ENCODE peak calls at places on chromosomes 2 and 18, in ten cellular contexts. R is mesendoderm; E is right lobe of liver; T is colonic mucosa; N is CD8-positive, alpha-beta memory T cell; S is aorta; Y is naive thymus-derived CD4-positive, alpha-beta T cell; D is stomach; B is fibroblast of lung; X is transverse colon. M is an unnamed sample. For H3K4me1, the result is how much of the 10 kb centered on the place peaks cover.

GRCh38 chr2:169260246-169260645 is 102.1 kb downstream of the LRP2 start:
- DNase-seq in R (peak), E (no peak), T (no peak), N (no peak), S (no peak), Y (no peak), D (no peak), B (no peak), X (no peak), M (no peak)

GRCh38 chr18:77062518-77063003 is 70.0 kb downstream of the MBP start:
- DNase-seq in R (peak), E (no peak), T (no peak), N (peak), S (no peak), Y (peak), D (peak), B (peak), X (no peak), M (peak)

GRCh38 chr2:96159084-96159830 is 14.0 kb upstream of the DUSP2 start:
- DNase-seq in R (no peak), E (peak), T (no peak), N (no peak), S (no peak), Y (peak), D (no peak), B (no peak), X (no peak), M (no peak)

GRCh38 chr2:183149489-183149888 is 25.2 kb downstream of the NUP35 start:
- DNase-seq in R (peak), E (no peak), T (no peak), N (no peak), S (no peak), Y (no peak), D (no peak), B (peak), X (no peak), M (no peak)

GRCh38 chr2:3516831-3517230 is 2.5 kb downstream of the ADI1 start:
- DNase-seq in R (no peak), E (no peak), T (no peak), N (no peak), S (no peak), Y (no peak), D (no peak), B (no peak), X (no peak), M (no peak)

GRCh38 chr18:57051586-57052044 is 95.3 kb upstream of the BOD1L2 start:
- DNase-seq in R (peak), E (peak), T (peak), N (no peak), S (no peak), Y (no peak), D (peak), B (no peak), X (peak), M (peak)

GRCh38 chr2:168404764-168405163 is 51.3 kb upstream of the CERS6 start:
- DNase-seq in R (no peak), E (no peak), T (peak), N (no peak), S (no peak), Y (no peak), D (peak), B (no peak), X (peak), M (no peak)

GRCh38 chr2:221505605-221506004 is 66.5 kb downstream of the EPHA4 start:
- DNase-seq in R (no peak), E (no peak), T (no peak), N (no peak), S (no peak), Y (no peak), D (no peak), B (no peak), X (no peak), M (no peak)

GRCh38 chr18:68847219-68847860 is 49.5 kb downstream of the CCDC102B start:
- DNase-seq in R (peak), E (no peak), T (no peak), N (no peak), S (no peak), Y (no peak), D (no peak), B (peak), X (no peak), M (no peak)

GRCh38 chr2:231412616-231412963 is 17.1 kb downstream of the B3GNT7 start:
- DNase-seq in R (no peak), E (no peak), T (no peak), N (no peak), S (no peak), Y (no peak), D (no peak), B (no peak), X (no peak), M (no peak)

GRCh38 chr18:61580061-61580460 is 246.8 kb downstream of the CDH20 start:
- DNase-seq in R (no peak), E (no peak), T (no peak), N (no peak), S (no peak), Y (no peak), D (no peak), B (no peak), X (no peak), M (no peak)

GRCh38 chr2:150133623-150134022 is 353.8 kb downstream of the RND3 start:
- DNase-seq in R (peak), E (no peak), T (no peak), N (no peak), S (no peak), Y (no peak), D (no peak), B (peak), X (no peak), M (no peak)

GRCh38 chr2:20557226-20557625 is 93.7 kb downstream of the HS1BP3 start:
- DNase-seq in R (no peak), E (no peak), T (no peak), N (no peak), S (no peak), Y (no peak), D (no peak), B (no peak), X (no peak), M (no peak)

GRCh38 chr2:70805987-70806386 is 14.4 kb downstream of the CLEC4F start:
- DNase-seq in R (no peak), E (no peak), T (no peak), N (no peak), S (no peak), Y (no peak), D (no peak), B (no peak), X (no peak), M (no peak)

GRCh38 chr2:218780851-218781690 is 876 bp upstream of the CYP27A1 start:
- DNase-seq in R (no peak), E (no peak), T (no peak), N (no peak), S (no peak), Y (no peak), D (no peak), B (no peak), X (no peak), M (no peak)

GRCh38 chr2:70777450-70777849 is 9.4 kb upstream of the ADD2 start:
- DNase-seq in R (no peak), E (no peak), T (no peak), N (no peak), S (no peak), Y (no peak), D (no peak), B (peak), X (no peak), M (no peak)

GRCh38 chr2:109638807-109639206 is 24.6 kb downstream of the SOWAHC start:
- DNase-seq in R (no peak), E (no peak), T (no peak), N (no peak), S (no peak), Y (no peak), D (no peak), B (peak), X (no peak), M (no peak)

GRCh38 chr18:3898866-3899613 is 449.1 kb downstream of the TGIF1 start:
- DNase-seq in R (no peak), E (no peak), T (no peak), N (no peak), S (no peak), Y (no peak), D (no peak), B (no peak), X (no peak), M (no peak)

GRCh38 chr2:197297262-197297661 is 13.3 kb downstream of the ANKRD44 start:
- DNase-seq in R (no peak), E (no peak), T (no peak), N (no peak), S (no peak), Y (no peak), D (no peak), B (no peak), X (no peak), M (no peak)

GRCh38 chr18:49690307-49690706 is 123.0 kb downstream of the ACAA2 start:
- DNase-seq in R (no peak), E (no peak), T (no peak), N (no peak), S (no peak), Y (no peak), D (no peak), B (peak), X (no peak), M (no peak)

GRCh38 chr2:156867201-156867600 is 390.3 kb upstream of the GALNT5 start:
- DNase-seq in R (no peak), E (no peak), T (no peak), N (no peak), S (no peak), Y (no peak), D (no peak), B (peak), X (no peak), M (no peak)

GRCh38 chr2:20128506-20129319 is 77.3 kb upstream of the LAPTM4A start:
- DNase-seq in R (no peak), E (no peak), T (peak), N (no peak), S (no peak), Y (no peak), D (no peak), B (no peak), X (no peak), M (no peak)

GRCh38 chr2:203743441-203743932 is 37.0 kb downstream of the CD28 start:
- DNase-seq in R (no peak), E (no peak), T (no peak), N (no peak), S (no peak), Y (no peak), D (no peak), B (peak), X (no peak), M (no peak)

GRCh38 chr2:174001107-174001506 is 35.9 kb upstream of the SP3 start:
- DNase-seq in R (no peak), E (no peak), T (no peak), N (no peak), S (no peak), Y (no peak), D (no peak), B (no peak), X (no peak), M (no peak)

GRCh38 chr18:69948919-69949537 is 1.4 kb upstream of the CD226 start:
- DNase-seq in R (peak), E (peak), T (peak), N (no peak), S (peak), Y (no peak), D (peak), B (no peak), X (peak), M (no peak)

GRCh38 chr2:1055014-1055595 is 104.5 kb downstream of the SNTG2 start:
- DNase-seq in R (peak), E (no peak), T (no peak), N (no peak), S (no peak), Y (no peak), D (no peak), B (peak), X (no peak), M (no peak)

GRCh38 chr18:24121625-24122024 is 17.2 kb upstream of the CABYR start:
- DNase-seq in R (no peak), E (no peak), T (no peak), N (no peak), S (no peak), Y (no peak), D (no peak), B (no peak), X (no peak), M (no peak)

GRCh38 chr2:30259827-30260679 is 28.7 kb downstream of the LBH start:
- DNase-seq in R (no peak), E (no peak), T (no peak), N (no peak), S (no peak), Y (no peak), D (no peak), B (no peak), X (no peak), M (no peak)

GRCh38 chr2:30257266-30258214 is 26.2 kb downstream of the LBH start:
- DNase-seq in R (no peak), E (no peak), T (no peak), N (no peak), S (no peak), Y (peak), D (no peak), B (no peak), X (no peak), M (no peak)

GRCh38 chr2:30255466-30256408 is 24.4 kb downstream of the LBH start:
- DNase-seq in R (no peak), E (no peak), T (no peak), N (no peak), S (no peak), Y (no peak), D (no peak), B (no peak), X (no peak), M (no peak)

GRCh38 chr2:30261695-30262211 is 30.4 kb downstream of the LBH start:
- DNase-seq in R (no peak), E (no peak), T (no peak), N (no peak), S (no peak), Y (peak), D (no peak), B (no peak), X (no peak), M (no peak)

GRCh38 chr2:30259071-30259470 is 27.7 kb downstream of the LBH start:
- DNase-seq in R (no peak), E (no peak), T (no peak), N (no peak), S (no peak), Y (no peak), D (no peak), B (no peak), X (no peak), M (no peak)
- H3K4me1 ChIP-seq in R (under half), E (under half), T (under half), N (half or more), S (under half), Y (under half), D (under half), B (under half), X (under half), M (under half)

GRCh38 chr2:8452979-8453903 is 228.6 kb upstream of the ID2 start:
- DNase-seq in R (no peak), E (no peak), T (peak), N (no peak), S (no peak), Y (no peak), D (no peak), B (peak), X (peak), M (no peak)

GRCh38 chr2:8453904-8454302 is 228.0 kb upstream of the ID2 start:
- DNase-seq in R (peak), E (no peak), T (no peak), N (no peak), S (no peak), Y (no peak), D (no peak), B (peak), X (no peak), M (no peak)

GRCh38 chr2:8456149-8457091 is 225.4 kb upstream of the ID2 start:
- DNase-seq in R (no peak), E (no peak), T (no peak), N (peak), S (no peak), Y (peak), D (peak), B (no peak), X (no peak), M (no peak)

GRCh38 chr2:8455236-8456148 is 226.4 kb upstream of the ID2 start:
- DNase-seq in R (no peak), E (no peak), T (no peak), N (no peak), S (no peak), Y (no peak), D (no peak), B (no peak), X (no peak), M (peak)

DNA sequence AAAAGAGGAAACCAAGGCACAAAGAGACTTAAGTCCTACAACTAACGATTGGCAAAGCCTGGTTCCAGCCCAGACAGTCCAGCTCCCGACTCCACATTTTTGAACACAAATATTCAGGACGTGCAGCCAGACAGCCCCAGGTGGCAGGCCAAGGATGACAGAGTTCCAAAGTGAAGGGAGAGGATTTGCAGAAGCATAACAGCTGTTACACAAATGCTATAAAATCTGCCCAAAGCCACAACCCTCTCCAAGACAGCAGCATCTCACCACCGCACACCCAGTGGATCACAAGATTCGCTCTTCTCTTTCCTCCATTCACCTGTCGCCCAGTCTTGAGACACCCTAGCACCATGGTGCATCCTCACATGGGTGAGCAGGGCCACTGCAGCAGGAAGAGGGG is 227.1 kb upstream of the ID2 start:
- DNase-seq in R (no peak), E (no peak), T (no peak), N (no peak), S (no peak), Y (no peak), D (no peak), B (no peak), X (no peak), M (no peak)
- H3K4me1 ChIP-seq in R (under half), E (under half), T (under half), N (under half), S (under half), Y (under half), D (under half), B (under half), X (under half), M (under half)

GRCh38 chr2:127097841-127098651 is 8.9 kb downstream of the BIN1 start:
- DNase-seq in R (no peak), E (peak), T (no peak), N (no peak), S (peak), Y (no peak), D (no peak), B (peak), X (no peak), M (no peak)
- H3K4me1 ChIP-seq in R (under half), E (under half), T (under half), N (under half), S (under half), Y (under half), D (half or more), B (under half), X (half or more), M (half or more)

GRCh38 chr18:12318334-12318697 is 10.3 kb downstream of the TUBB6 start:
- DNase-seq in R (no peak), E (no peak), T (no peak), N (no peak), S (no peak), Y (no peak), D (no peak), B (no peak), X (no peak), M (no peak)

GRCh38 chr18:12317664-12318333 is 9.8 kb downstream of the TUBB6 start:
- DNase-seq in R (no peak), E (no peak), T (no peak), N (no peak), S (no peak), Y (no peak), D (no peak), B (peak), X (no peak), M (no peak)

GRCh38 chr18:12315911-12316310 is 7.9 kb downstream of the TUBB6 start:
- DNase-seq in R (no peak), E (no peak), T (no peak), N (no peak), S (no peak), Y (no peak), D (no peak), B (no peak), X (no peak), M (no peak)

GRCh38 chr18:12321331-12321730 is 13.3 kb downstream of the TUBB6 start:
- DNase-seq in R (no peak), E (no peak), T (no peak), N (no peak), S (no peak), Y (no peak), D (no peak), B (no peak), X (no peak), M (no peak)

GRCh38 chr18:12318857-12319256 is 10.8 kb downstream of the TUBB6 start:
- DNase-seq in R (no peak), E (no peak), T (no peak), N (no peak), S (no peak), Y (no peak), D (no peak), B (no peak), X (no peak), M (no peak)
- H3K4me1 ChIP-seq in R (under half), E (under half), T (under half), N (under half), S (under half), Y (under half), D (half or more), B (under half), X (under half), M (under half)

DNA sequence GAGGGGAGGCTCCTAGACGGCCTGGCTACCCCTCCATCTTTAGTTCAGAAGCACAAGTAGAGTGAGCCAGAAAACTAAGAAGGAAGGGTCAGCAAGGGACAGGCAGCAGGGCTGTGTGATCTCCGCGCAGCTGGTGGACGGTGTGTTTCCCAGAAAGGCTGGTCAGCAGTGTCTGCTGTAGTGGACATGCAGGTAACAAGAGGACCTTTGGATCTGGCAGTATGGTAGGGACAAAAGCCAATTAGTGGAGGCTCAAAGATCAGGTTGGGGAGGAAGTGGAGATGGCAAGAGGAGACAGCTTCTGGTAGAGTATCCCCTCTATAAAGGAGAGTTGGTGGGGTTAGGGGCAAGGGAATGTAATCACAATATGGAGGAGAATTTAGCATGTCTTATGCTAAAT is 95.1 kb downstream of the NCK2 start:
- DNase-seq in R (no peak), E (no peak), T (no peak), N (no peak), S (no peak), Y (no peak), D (no peak), B (no peak), X (no peak), M (no peak)
- H3K4me1 ChIP-seq in R (under half), E (under half), T (under half), N (half or more), S (under half), Y (half or more), D (under half), B (under half), X (under half), M (under half)

GRCh38 chr2:33129261-33129660 is 182.5 kb downstream of the LTBP1 start:
- DNase-seq in R (no peak), E (no peak), T (no peak), N (no peak), S (no peak), Y (no peak), D (no peak), B (no peak), X (no peak), M (no peak)
- H3K4me1 ChIP-seq in R (under half), E (under half), T (under half), N (under half), S (under half), Y (under half), D (under half), B (under half), X (under half), M (under half)

DNA sequence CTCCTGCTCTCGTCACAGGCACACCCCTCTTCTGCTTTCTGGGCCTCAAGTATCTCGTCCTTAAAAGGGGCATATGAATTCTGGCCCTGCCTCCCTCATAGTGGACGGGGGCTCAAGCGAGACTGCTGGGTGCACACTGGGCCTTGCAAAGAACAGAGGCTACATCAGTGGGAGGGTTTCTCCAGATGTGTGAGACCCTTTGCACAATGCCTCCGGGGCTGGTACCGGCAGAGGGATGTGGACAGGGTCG is 25.0 kb downstream of the CRACDL start:
- DNase-seq in R (no peak), E (peak), T (no peak), N (no peak), S (no peak), Y (no peak), D (no peak), B (no peak), X (no peak), M (no peak)
- H3K4me1 ChIP-seq in R (under half), E (under half), T (under half), N (under half), S (under half), Y (under half), D (half or more), B (under half), X (under half), M (under half)

GRCh38 chr2:12044857-12045256 is 298.4 kb downstream of the LPIN1 start:
- DNase-seq in R (no peak), E (no peak), T (no peak), N (no peak), S (no peak), Y (no peak), D (no peak), B (no peak), X (no peak), M (peak)
- H3K4me1 ChIP-seq in R (under half), E (under half), T (under half), N (half or more), S (under half), Y (under half), D (under half), B (under half), X (under half), M (under half)